ENCODE peak calls at places on chromosome 16, in six cellular contexts. O is uterus, U is ovary, B is A549, G is K562, F is body of pancreas. A is an unnamed sample.
A peak's percentile ranks its signal among the peaks of the same experiment; 100 is the strongest.

GRCh38 chr16:10502766-10503165 is 77.6 kb downstream of the EMP2 start:
- DNase-seq in O (no peak), U (no peak), B (no peak), G (no peak), F (no peak), A (no peak)

GRCh38 chr16:77920984-77921383 is 101.4 kb upstream of the CLEC3A start:
- DNase-seq in O (no peak), U (no peak), B (no peak), G (no peak), F (no peak), A (no peak)

GRCh38 chr16:27238016-27238587 is 30.5 kb downstream of the NSMCE1 start:
- DNase-seq in O (peak; percentile 26), U (no peak), B (no peak), G (peak; percentile 25), F (no peak), A (no peak)

GRCh38 chr16:14155572-14156213 is 84.6 kb downstream of the MRTFB start:
- DNase-seq in O (no peak), U (no peak), B (no peak), G (no peak), F (no peak), A (no peak)

GRCh38 chr16:86794216-86794864 is 216.0 kb downstream of the FOXL1 start:
- DNase-seq in O (no peak), U (no peak), B (no peak), G (no peak), F (no peak), A (no peak)

GRCh38 chr16:65548470-65548869 is 426.6 kb upstream of the CDH11 start:
- DNase-seq in O (no peak), U (no peak), B (no peak), G (no peak), F (no peak), A (no peak)

GRCh38 chr16:47299587-47299986 is 155.8 kb upstream of the NETO2 start:
- DNase-seq in O (no peak), U (no peak), B (no peak), G (no peak), F (no peak), A (no peak)

GRCh38 chr16:80731915-80732314 is 72.5 kb downstream of the CDYL2 start:
- DNase-seq in O (no peak), U (no peak), B (no peak), G (no peak), F (no peak), A (no peak)

GRCh38 chr16:52567193-52567592 is 20.2 kb upstream of the TOX3 start:
- DNase-seq in O (no peak), U (no peak), B (no peak), G (no peak), F (no peak), A (no peak)

GRCh38 chr16:75789237-75789636 is 62.9 kb upstream of the CPHXL start:
- DNase-seq in O (no peak), U (no peak), B (peak; percentile 47), G (peak; percentile 42), F (no peak), A (no peak)

GRCh38 chr16:2468142-2468724 is 2.9 kb upstream of the NTN3 start:
- DNase-seq in O (no peak), U (no peak), B (no peak), G (no peak), F (no peak), A (peak; percentile 54)

GRCh38 chr16:62067182-62067581 is 30.9 kb upstream of the CDH8 start:
- DNase-seq in O (no peak), U (no peak), B (no peak), G (no peak), F (no peak), A (no peak)

GRCh38 chr16:46426336-46426735 is 194.8 kb downstream of the SHCBP1 start:
- DNase-seq in O (no peak), U (no peak), B (no peak), G (no peak), F (no peak), A (no peak)

GRCh38 chr16:86821933-86822332 is 243.6 kb downstream of the FOXL1 start:
- DNase-seq in O (no peak), U (no peak), B (no peak), G (no peak), F (no peak), A (no peak)

GRCh38 chr16:23486480-23486879 is 23.8 kb downstream of the GGA2 start:
- DNase-seq in O (no peak), U (no peak), B (no peak), G (no peak), F (peak; percentile 41), A (no peak)

GRCh38 chr16:23504076-23504452 is 6.2 kb downstream of the GGA2 start:
- DNase-seq in O (peak; percentile 39), U (no peak), B (no peak), G (no peak), F (peak; percentile 64), A (no peak)

GRCh38 chr16:81254919-81255526 is 16.5 kb downstream of the BCO1 start:
- DNase-seq in O (no peak), U (no peak), B (no peak), G (no peak), F (no peak), A (no peak)

GRCh38 chr16:28263305-28263704 is 29.0 kb upstream of the SBK1 start:
- DNase-seq in O (no peak), U (no peak), B (no peak), G (no peak), F (no peak), A (no peak)

GRCh38 chr16:55146939-55147338 is 177.1 kb upstream of the IRX6 start:
- DNase-seq in O (no peak), U (no peak), B (no peak), G (no peak), F (no peak), A (no peak)

GRCh38 chr16:11095935-11096334 is 151.6 kb downstream of the CLEC16A start:
- DNase-seq in O (no peak), U (no peak), B (no peak), G (no peak), F (no peak), A (no peak)

GRCh38 chr16:73060216-73060615 is 12.3 kb upstream of the ZFHX3 start:
- DNase-seq in O (no peak), U (no peak), B (peak; percentile 40), G (no peak), F (no peak), A (no peak)

GRCh38 chr16:26959416-26960009 is 107.2 kb upstream of the C16orf82 start:
- DNase-seq in O (no peak), U (no peak), B (no peak), G (no peak), F (no peak), A (no peak)

GRCh38 chr16:2024026-2024425 is 2.7 kb upstream of the NHERF2 start:
- DNase-seq in O (no peak), U (no peak), B (no peak), G (no peak), F (no peak), A (peak; percentile 51)

GRCh38 chr16:6827272-6827671 is 505.4 kb upstream of the RBFOX1 start:
- DNase-seq in O (no peak), U (no peak), B (no peak), G (no peak), F (no peak), A (no peak)

GRCh38 chr16:50329446-50330189 is 39.2 kb downstream of the BRD7 start:
- DNase-seq in O (no peak), U (peak; percentile 54), B (no peak), G (no peak), F (no peak), A (no peak)

GRCh38 chr16:50448981-50449380 is 80.2 kb upstream of the BRD7 start:
- DNase-seq in O (no peak), U (no peak), B (no peak), G (no peak), F (no peak), A (no peak)

GRCh38 chr16:28063611-28064061 is at the start of gene GSG1L:
- DNase-seq in O (no peak), U (no peak), B (no peak), G (no peak), F (no peak), A (no peak)

GRCh38 chr16:80948886-80949502 is 57.7 kb downstream of the CMC2 start:
- DNase-seq in O (no peak), U (no peak), B (peak; percentile 17), G (peak; percentile 72), F (no peak), A (no peak)

DNA sequence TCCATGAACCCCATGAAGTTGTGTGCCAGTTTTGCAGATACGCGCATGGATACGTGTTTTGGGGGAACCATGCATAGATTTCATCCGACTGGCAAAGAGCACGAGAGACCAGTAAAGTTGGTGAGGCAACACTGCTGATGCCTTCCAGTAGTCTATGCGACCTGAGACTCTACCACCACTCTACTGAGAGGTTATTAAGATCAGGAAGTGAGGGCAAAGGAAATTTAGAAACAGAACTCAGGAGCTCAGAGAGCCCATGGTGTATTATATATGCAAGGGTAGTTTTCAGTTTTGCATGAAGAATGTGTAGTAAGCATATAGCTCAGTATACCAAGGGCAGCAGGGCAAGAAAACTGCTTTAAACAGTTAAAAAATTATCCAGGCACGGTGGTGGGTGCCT is 4.2 kb downstream of the SLX4 start:
- DNase-seq in O (no peak), U (no peak), B (no peak), G (no peak), F (no peak), A (no peak)
- H3K4me3 ChIP-seq in O (no peak overlapping the region), U (no peak overlapping the region), B (no peak overlapping the region), G (no peak overlapping the region), F (no peak overlapping the region), A (no peak overlapping the region)

DNA sequence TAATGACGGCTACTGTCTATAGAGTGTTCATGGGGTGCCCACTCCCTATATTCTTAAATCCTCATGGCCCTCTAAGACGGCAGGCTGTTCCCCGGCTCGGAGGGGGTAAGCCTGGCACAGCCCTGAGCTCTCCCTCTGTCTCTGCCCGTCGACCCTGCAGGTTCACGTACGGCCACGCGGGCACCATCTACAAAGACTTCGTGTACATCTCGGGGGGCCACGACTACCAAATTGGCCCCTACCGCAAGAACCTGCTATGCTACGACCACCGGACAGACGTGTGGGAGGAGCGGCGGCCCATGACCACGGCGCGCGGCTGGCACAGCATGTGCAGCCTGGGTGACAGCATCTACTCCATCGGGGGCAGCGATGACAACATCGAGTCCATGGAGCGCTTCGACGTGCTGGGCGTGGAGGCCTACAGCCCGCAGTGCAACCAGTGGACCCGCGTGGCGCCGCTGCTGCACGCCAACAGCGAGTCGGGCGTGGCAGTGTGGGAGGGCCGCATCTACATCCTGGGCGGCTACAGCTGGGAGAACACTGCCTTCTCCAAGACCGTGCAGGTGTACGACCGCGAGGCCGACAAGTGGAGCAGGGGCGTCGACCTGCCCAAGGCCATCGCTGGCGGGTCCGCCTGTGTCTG is 13.2 kb downstream of the KLHL36 start:
- DNase-seq in O (no peak), U (no peak), B (no peak), G (no peak), F (no peak), A (no peak)
- TF ChIP-seq POLR2A in O (no peak), U (no peak), B (no peak), G (no peak), F (no peak), A (no peak)

DNA sequence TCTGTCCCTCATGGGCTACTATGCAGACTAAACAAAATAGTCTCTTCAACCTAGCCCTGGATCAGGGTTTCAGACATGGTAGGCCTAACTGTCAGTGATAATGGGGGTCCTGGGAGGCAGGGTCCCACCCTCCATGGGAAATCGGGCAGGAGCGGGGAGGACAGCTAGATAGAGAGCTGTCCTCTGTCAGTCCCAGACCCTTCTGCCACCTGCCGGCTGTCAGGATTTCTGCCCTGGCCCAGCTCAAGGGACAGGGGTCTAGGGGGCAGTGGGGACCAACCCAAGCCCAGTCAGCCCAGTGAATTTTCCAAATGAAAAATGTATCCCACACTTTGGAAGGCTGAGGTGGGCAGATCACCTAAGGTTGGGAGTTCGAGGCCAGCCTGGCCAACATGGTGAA is 5.3 kb downstream of the CA7 start:
- DNase-seq in O (no peak), U (no peak), B (no peak), G (no peak), F (no peak), A (peak; percentile 35)
- TF ChIP-seq CTCF in O (no peak), U (no peak), B (no peak), G (peak; percentile 12), F (no peak), A (no peak)

GRCh38 chr16:88472637-88473205 is 19.6 kb downstream of the ZFPM1 start:
- DNase-seq in O (no peak), U (no peak), B (no peak), G (peak; percentile 52), F (no peak), A (no peak)
- H3K4me3 ChIP-seq in O (no peak overlapping the region), U (no peak overlapping the region), B (no peak overlapping the region), G (no peak overlapping the region), F (no peak overlapping the region), A (no peak overlapping the region)